ENCODE peak calls at places on chromosomes 3 and 15, in four cellular contexts. One of them, this sample, is unnamed.

GRCh38 chr3:47964740-47965139 is 51.5 kb downstream of the MAP4 start:
- DNase-seq in H54: no peak
- DNase-seq in hypothalamus: no peak
- DNase-seq in activated naive CD4-positive, alpha-beta T cell: no peak
- DNase-seq in this sample: no peak

GRCh38 chr3:166304509-166305063 is 467.4 kb upstream of the BCHE start:
- DNase-seq in H54: no peak
- DNase-seq in hypothalamus: no peak
- DNase-seq in activated naive CD4-positive, alpha-beta T cell: no peak
- DNase-seq in this sample: no peak

GRCh38 chr15:51621917-51622268 is 678 bp downstream of the DMXL2 start:
- DNase-seq in activated naive CD4-positive, alpha-beta T cell: peak
- DNase-seq in H54: peak
- DNase-seq in hypothalamus: peak
- DNase-seq in this sample: peak

GRCh38 chr3:3998140-3998977 is 199.1 kb downstream of the LRRN1 start:
- DNase-seq in activated naive CD4-positive, alpha-beta T cell: no peak
- DNase-seq in hypothalamus: no peak
- DNase-seq in H54: no peak
- DNase-seq in this sample: no peak

GRCh38 chr15:26639976-26640375 is 132.9 kb downstream of the GABRB3 start:
- DNase-seq in H54: no peak
- DNase-seq in hypothalamus: no peak
- DNase-seq in activated naive CD4-positive, alpha-beta T cell: no peak
- DNase-seq in this sample: no peak

GRCh38 chr3:4413467-4413866 is 53.6 kb downstream of the SUMF1 start:
- DNase-seq in hypothalamus: no peak
- DNase-seq in activated naive CD4-positive, alpha-beta T cell: no peak
- DNase-seq in H54: no peak
- DNase-seq in this sample: no peak

GRCh38 chr3:127887321-127887720 is 27.7 kb upstream of the KBTBD12 start:
- DNase-seq in activated naive CD4-positive, alpha-beta T cell: no peak
- DNase-seq in H54: no peak
- DNase-seq in hypothalamus: no peak
- DNase-seq in this sample: no peak

GRCh38 chr15:67125589-67126502 is 60.4 kb downstream of the SMAD3 start:
- DNase-seq in activated naive CD4-positive, alpha-beta T cell: no peak
- DNase-seq in H54: peak
- DNase-seq in hypothalamus: no peak
- DNase-seq in this sample: peak

GRCh38 chr15:89766357-89767311 is 9.5 kb upstream of the MESP2 start:
- DNase-seq in H54: no peak
- DNase-seq in hypothalamus: no peak
- DNase-seq in activated naive CD4-positive, alpha-beta T cell: no peak
- DNase-seq in this sample: no peak

GRCh38 chr3:129534428-129535027 is 6.1 kb downstream of the RHO start:
- DNase-seq in H54: no peak
- DNase-seq in activated naive CD4-positive, alpha-beta T cell: no peak
- DNase-seq in hypothalamus: no peak
- DNase-seq in this sample: no peak

GRCh38 chr3:191136347-191136746 is 62.7 kb upstream of the OSTN start:
- DNase-seq in hypothalamus: no peak
- DNase-seq in H54: no peak
- DNase-seq in activated naive CD4-positive, alpha-beta T cell: no peak
- DNase-seq in this sample: no peak